ENCODE peak calls at places on chromosomes 12 and 14, in eight cellular contexts. N is heart right ventricle, H is fibroblast of mammary gland, B is astrocyte of the spinal cord, G is AG10803, P is testis, L is choroid plexus epithelial cell, A is lung. R is an unnamed sample.

GRCh38 chr12:119988788-119989618 is at the start of gene BICDL1:
- DNase-seq in B (peak; percentile 11), P (peak; percentile 97), L (peak; percentile 32), A (peak; percentile 88), H (peak; percentile 8), G (peak; percentile 26), N (peak; percentile 12), R (peak; percentile 80)

GRCh38 chr12:7444076-7444475 is at the start of gene CD163L1:
- DNase-seq in G (no peak), A (no peak), L (no peak), H (no peak), N (no peak), B (no peak), P (no peak), R (no peak)

GRCh38 chr14:89589400-89590128 is 172.5 kb upstream of the FOXN3 start:
- DNase-seq in A (no peak), B (no peak), P (no peak), H (no peak), N (no peak), G (no peak), L (no peak), R (peak; percentile 18)

GRCh38 chr14:97107070-97107469 is 309.9 kb downstream of the VRK1 start:
- DNase-seq in H (peak; percentile 54), G (peak; percentile 70), N (no peak), P (no peak), B (no peak), L (no peak), A (no peak), R (no peak)

GRCh38 chr12:103197725-103198388 is 240.4 kb downstream of the ASCL1 start:
- DNase-seq in G (no peak), B (no peak), N (no peak), A (no peak), L (no peak), P (no peak), H (no peak), R (no peak)

GRCh38 chr14:81471062-81471461 is 62.6 kb downstream of the SEL1L start:
- DNase-seq in H (no peak), A (no peak), G (no peak), P (no peak), L (no peak), N (no peak), B (no peak), R (peak; percentile 59)

GRCh38 chr14:22560638-22561365 is 28.2 kb downstream of the DAD1 start:
- DNase-seq in G (no peak), B (no peak), N (no peak), H (no peak), P (no peak), A (peak; percentile 52), L (peak; percentile 26), R (no peak)

GRCh38 chr12:55983229-55983849 is 9.5 kb downstream of the RAB5B start:
- DNase-seq in L (no peak), N (no peak), G (no peak), P (no peak), H (no peak), B (no peak), A (no peak), R (no peak)

GRCh38 chr12:6154730-6155459 is 30.4 kb upstream of the VWF start:
- DNase-seq in A (peak; percentile 43), H (no peak), B (no peak), L (no peak), G (no peak), N (peak; percentile 89), P (peak; percentile 40), R (no peak)

GRCh38 chr12:108939594-108939993 is 59.7 kb downstream of the DAO start:
- DNase-seq in P (no peak), A (no peak), L (peak; percentile 63), H (peak; percentile 11), B (peak; percentile 6), G (no peak), N (peak; percentile 12), R (peak; percentile 39)

GRCh38 chr12:49875115-49875720 is 28.5 kb downstream of the FAIM2 start:
- DNase-seq in N (no peak), H (no peak), P (no peak), B (no peak), A (no peak), G (no peak), L (no peak), R (no peak)

GRCh38 chr12:39617887-39618286 is 1.7 kb downstream of the ABCD2 start:
- DNase-seq in H (no peak), L (no peak), B (no peak), N (no peak), G (no peak), P (no peak), A (no peak), R (peak; percentile 59)

GRCh38 chr12:10771132-10771733 is 31.2 kb downstream of the TAS2R7 start:
- DNase-seq in B (peak; percentile 48), A (no peak), N (no peak), P (no peak), G (peak; percentile 39), H (peak; percentile 54), L (peak; percentile 73), R (no peak)

GRCh38 chr12:25835385-25835784 is 123.1 kb upstream of the RASSF8 start:
- DNase-seq in A (no peak), N (no peak), L (no peak), B (no peak), P (no peak), H (no peak), G (no peak), R (no peak)

GRCh38 chr12:3432868-3433267 is 58.1 kb upstream of the PRMT8 start:
- DNase-seq in A (no peak), L (no peak), N (no peak), G (no peak), H (no peak), B (no peak), P (no peak), R (no peak)

GRCh38 chr14:21098134-21098891 is at the start of gene ZNF219:
- DNase-seq in A (peak; percentile 66), G (peak; percentile 65), H (peak; percentile 54), N (peak; percentile 65), P (peak; percentile 75), L (no peak), B (peak; percentile 30), R (no peak)
- TF ChIP-seq CTCF in A (no peak), G (peak; percentile 5), H (no peak), N (no peak), P (no peak), L (no peak), B (no peak), R (peak; percentile 15)

GRCh38 chr14:103706551-103707328 is 8.5 kb downstream of the XRCC3 start:
- DNase-seq in H (no peak), B (no peak), L (no peak), P (no peak), N (no peak), G (no peak), A (no peak), R (no peak)

GRCh38 chr14:103705524-103706284 is 9.5 kb downstream of the XRCC3 start:
- DNase-seq in A (no peak), N (no peak), B (no peak), H (no peak), P (peak; percentile 83), L (no peak), G (no peak), R (no peak)

GRCh38 chr14:103704708-103705107 is 10.5 kb downstream of the XRCC3 start:
- DNase-seq in B (no peak), H (no peak), N (no peak), P (no peak), G (no peak), A (no peak), L (no peak), R (no peak)

GRCh38 chr14:103703433-103704385 is 11.5 kb downstream of the XRCC3 start:
- DNase-seq in B (no peak), H (no peak), P (no peak), L (peak; percentile 39), G (no peak), N (no peak), A (no peak), R (no peak)

DNA sequence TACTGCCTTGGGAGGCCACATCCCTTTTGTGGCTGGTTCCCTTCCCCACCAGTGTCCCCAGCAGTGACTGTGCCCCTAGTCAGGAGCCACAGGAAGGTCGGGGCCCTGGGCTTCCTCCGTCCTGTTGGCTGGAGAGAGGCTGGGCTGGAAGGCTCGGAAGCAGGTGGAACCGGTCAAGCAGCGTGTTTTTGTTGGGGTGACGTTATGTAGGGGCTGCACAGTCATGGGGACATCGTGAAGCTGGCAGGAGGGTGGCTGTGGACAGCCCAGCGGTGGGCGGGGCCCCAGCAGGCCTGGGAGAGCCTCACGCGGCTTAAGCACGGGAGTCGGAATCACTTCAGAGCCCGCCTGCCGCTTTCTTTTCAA is 10.1 kb downstream of the XRCC3 start:
- DNase-seq in G (no peak), P (peak; percentile 81), L (no peak), A (peak; percentile 84), H (no peak), N (peak; percentile 62), B (no peak), R (no peak)
- H3K4me3 ChIP-seq in G (no peak overlapping the region), P (no peak overlapping the region), L (no peak overlapping the region), A (no peak overlapping the region), H (no peak overlapping the region), N (no peak overlapping the region), B (no peak overlapping the region), R (no peak overlapping the region)

DNA sequence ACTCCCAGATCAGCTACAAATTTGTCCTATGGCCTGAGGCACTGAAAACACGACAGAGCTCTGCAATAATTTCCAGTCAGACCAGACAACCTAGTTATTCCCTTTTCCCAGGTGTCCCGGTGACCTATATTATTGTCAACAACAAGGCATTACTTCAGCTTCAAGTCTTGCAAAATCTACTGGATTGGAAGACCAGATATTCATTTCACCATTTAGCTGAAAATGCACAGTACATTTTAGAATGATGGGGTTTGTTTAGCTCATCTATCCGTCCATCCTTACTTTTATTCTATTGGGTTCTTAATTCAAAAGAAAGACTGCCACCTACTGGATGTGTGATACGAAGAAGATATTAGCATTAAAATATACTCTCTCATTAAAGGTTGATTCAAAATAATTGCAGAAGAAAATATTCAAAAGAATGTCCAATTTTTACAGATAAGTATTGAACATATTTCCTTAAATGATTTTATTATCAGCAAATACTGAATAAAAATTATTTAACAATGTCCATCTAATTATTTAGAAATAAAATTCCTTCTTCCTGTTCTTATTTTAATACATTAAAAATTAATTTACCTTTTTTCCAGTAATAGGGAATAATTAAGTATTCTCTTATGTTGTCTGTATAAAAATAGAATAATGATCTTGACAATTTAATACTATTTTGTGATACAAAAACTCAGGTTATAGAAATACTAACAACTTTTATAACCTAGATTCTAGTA is 244.9 kb upstream of the LRIG3 start:
- DNase-seq in A (no peak), P (no peak), G (peak; percentile 68), N (no peak), L (peak; percentile 74), H (peak; percentile 63), B (peak; percentile 59), R (no peak)
- TF ChIP-seq CTCF in A (no peak), P (peak; percentile 14), G (peak; percentile 65), N (peak; percentile 25), L (peak; percentile 47), H (peak; percentile 51), B (peak; percentile 49), R (no peak)

GRCh38 chr12:124995200-124995961 is 1.9 kb downstream of the BRI3BP start:
- DNase-seq in H (no peak), G (no peak), N (no peak), L (no peak), B (no peak), P (no peak), A (no peak), R (peak; percentile 47)
- H3K4me3 ChIP-seq in H (no peak overlapping the region), G (no peak overlapping the region), N (no peak overlapping the region), L (no peak overlapping the region), B (no peak overlapping the region), P (no peak overlapping the region), A (no peak overlapping the region), R (peak overlapping the region; percentile 93)

GRCh38 chr12:13044002-13044858 is at the start of gene FAM234B:
- DNase-seq in P (peak; percentile 88), L (peak; percentile 64), G (peak; percentile 58), A (peak; percentile 81), N (peak; percentile 78), H (peak; percentile 88), B (peak; percentile 51), R (peak; percentile 5)
- TF ChIP-seq CTCF in P (no peak), L (no peak), G (peak; percentile 11), A (no peak), N (no peak), H (no peak), B (peak; percentile 15), R (no peak)